ENCODE peak calls at places on chromosomes 6 and 20, in six cellular contexts. X is dorsolateral prefrontal cortex, Y is skeletal muscle cell, M is KG1, I is anterior cingulate cortex, G is iris pigment epithelial cell. K is an unnamed sample.

GRCh38 chr6:31626952-31627351 is 6.4 kb downstream of the PRRC2A start:
- DNase-seq in X (no peak), I (no peak), G (no peak), M (no peak), Y (no peak), K (no peak)

GRCh38 chr20:35831029-35831428 is 59.2 kb downstream of the PHF20 start:
- DNase-seq in Y (no peak), M (no peak), G (peak), X (no peak), I (no peak), K (no peak)

GRCh38 chr6:12537389-12537788 is 179.2 kb upstream of the PHACTR1 start:
- DNase-seq in I (no peak), Y (no peak), M (no peak), X (no peak), G (no peak), K (no peak)

GRCh38 chr6:40328376-40328987 is 258.7 kb downstream of the LRFN2 start:
- DNase-seq in G (no peak), M (no peak), X (no peak), Y (no peak), I (no peak), K (no peak)

GRCh38 chr6:17478223-17478907 is 85.0 kb downstream of the CAP2 start:
- DNase-seq in Y (no peak), I (no peak), M (no peak), G (no peak), X (no peak), K (no peak)

GRCh38 chr20:49338061-49338460 is 60.2 kb upstream of the ZNFX1 start:
- DNase-seq in X (no peak), M (no peak), Y (no peak), G (no peak), I (no peak), K (no peak)

GRCh38 chr20:16417001-16417400 is 156.2 kb downstream of the KIF16B start:
- DNase-seq in X (no peak), G (no peak), Y (no peak), M (no peak), I (no peak), K (no peak)

GRCh38 chr6:41449399-41450245 is 96.6 kb upstream of the FOXP4 start:
- DNase-seq in G (peak), X (no peak), M (no peak), I (no peak), Y (no peak), K (no peak)

GRCh38 chr6:42100029-42100901 is 42.2 kb downstream of the C6orf132 start:
- DNase-seq in Y (peak), X (no peak), M (no peak), I (no peak), G (peak), K (no peak)